ENCODE peak calls at places on chromosomes 3 and 15, in seven cellular contexts. R is colonic mucosa, I is body of pancreas, L is psoas muscle, P is dorsolateral prefrontal cortex, G is ovary, Y is sigmoid colon. O is an unnamed sample.

GRCh38 chr3:124298951-124299350 is 307.0 kb upstream of the ROPN1 start:
- DNase-seq in R (no peak), I (no peak), L (no peak), P (no peak), G (no peak), Y (no peak), O (no peak)

GRCh38 chr3:111473550-111473949 is 68.4 kb upstream of the CD96 start:
- DNase-seq in R (no peak), I (no peak), L (no peak), P (no peak), G (no peak), Y (no peak), O (no peak)

GRCh38 chr3:66486646-66487045 is 14.2 kb downstream of the LRIG1 start:
- DNase-seq in R (no peak), I (no peak), L (no peak), P (no peak), G (no peak), Y (no peak), O (no peak)

GRCh38 chr3:82044918-82045715 is 283.7 kb upstream of the GBE1 start:
- DNase-seq in R (no peak), I (no peak), L (no peak), P (no peak), G (no peak), Y (no peak), O (no peak)

GRCh38 chr3:41200669-41201021 is 1.3 kb downstream of the CTNNB1 start:
- DNase-seq in R (peak; percentile 41), I (no peak), L (no peak), P (no peak), G (no peak), Y (no peak), O (no peak)

GRCh38 chr3:41158947-41159346 is 40.4 kb upstream of the CTNNB1 start:
- DNase-seq in R (peak; percentile 72), I (peak; percentile 27), L (no peak), P (no peak), G (no peak), Y (no peak), O (peak; percentile 12)

GRCh38 chr3:184172681-184173373 is 1.8 kb upstream of the AP2M1 start:
- DNase-seq in R (no peak), I (no peak), L (no peak), P (no peak), G (no peak), Y (no peak), O (no peak)

GRCh38 chr3:66037330-66037985 is 1.3 kb downstream of the MAGI1 start:
- DNase-seq in R (peak; percentile 60), I (peak; percentile 73), L (peak; percentile 28), P (peak; percentile 57), G (peak; percentile 52), Y (peak; percentile 71), O (peak; percentile 77)

GRCh38 chr3:148861277-148861869 is 3.7 kb upstream of the CPA3 start:
- DNase-seq in R (no peak), I (no peak), L (no peak), P (no peak), G (no peak), Y (no peak), O (no peak)

GRCh38 chr3:44323341-44323955 is 15.1 kb upstream of the TCAIM start:
- DNase-seq in R (peak; percentile 73), I (peak; percentile 78), L (peak; percentile 42), P (peak; percentile 62), G (peak; percentile 80), Y (peak; percentile 80), O (no peak)

GRCh38 chr3:18194431-18194830 is 230.7 kb downstream of the SATB1 start:
- DNase-seq in R (no peak), I (no peak), L (no peak), P (no peak), G (no peak), Y (no peak), O (no peak)

GRCh38 chr15:43376017-43376705 is 5.3 kb downstream of the TUBGCP4 start:
- DNase-seq in R (peak; percentile 27), I (peak; percentile 25), L (no peak), P (no peak), G (no peak), Y (no peak), O (no peak)

GRCh38 chr3:69509288-69509687 is 123.4 kb upstream of the FRMD4B start:
- DNase-seq in R (no peak), I (no peak), L (no peak), P (no peak), G (no peak), Y (no peak), O (no peak)

GRCh38 chr3:42589382-42590109 is 1.1 kb upstream of the SS18L2 start:
- DNase-seq in R (no peak), I (peak; percentile 12), L (no peak), P (no peak), G (no peak), Y (no peak), O (no peak)
- H3K4me3 ChIP-seq in R (peak overlapping the region; percentile 75), I (no peak overlapping the region), L (peak overlapping the region; percentile 82), P (peak overlapping the region; percentile 81), G (no peak overlapping the region), Y (no peak overlapping the region), O (peak overlapping the region; percentile 73)

GRCh38 chr3:114462750-114463149 is 168.9 kb downstream of the TIGIT start:
- DNase-seq in R (no peak), I (no peak), L (peak; percentile 37), P (no peak), G (no peak), Y (peak; percentile 51), O (no peak)

GRCh38 chr3:114466251-114466650 is 172.4 kb downstream of the TIGIT start:
- DNase-seq in R (no peak), I (no peak), L (no peak), P (no peak), G (no peak), Y (no peak), O (no peak)

GRCh38 chr3:114469070-114469469 is 175.2 kb downstream of the TIGIT start:
- DNase-seq in R (no peak), I (no peak), L (no peak), P (no peak), G (no peak), Y (no peak), O (no peak)

GRCh38 chr3:114464548-114464947 is 170.7 kb downstream of the TIGIT start:
- DNase-seq in R (no peak), I (no peak), L (no peak), P (no peak), G (no peak), Y (no peak), O (no peak)

DNA sequence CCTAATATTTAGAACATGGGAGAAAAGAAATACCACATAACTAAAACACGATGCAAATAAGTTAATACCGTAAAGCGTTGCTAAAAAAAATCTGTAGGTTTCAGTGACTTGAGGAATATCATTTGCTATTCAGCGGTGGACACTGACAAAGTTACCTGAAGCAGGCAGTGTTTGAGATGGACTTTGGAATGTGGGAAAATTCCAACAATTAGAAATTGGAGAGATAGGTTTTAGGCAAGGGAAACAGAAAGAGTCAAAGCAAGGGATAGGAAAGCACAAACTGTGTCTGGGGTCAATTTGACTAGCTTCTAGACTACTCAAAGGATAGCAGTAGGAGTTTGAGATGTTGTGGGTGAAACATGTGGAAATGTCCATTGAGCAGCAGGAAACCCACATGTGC is 173.0 kb downstream of the TIGIT start:
- DNase-seq in R (no peak), I (no peak), L (no peak), P (no peak), G (no peak), Y (no peak), O (no peak)
- H3K27ac ChIP-seq in R (no peak overlapping the region), I (no peak overlapping the region), L (no peak overlapping the region), P (no peak overlapping the region), G (no peak overlapping the region), Y (no peak overlapping the region), O (no peak overlapping the region)

DNA sequence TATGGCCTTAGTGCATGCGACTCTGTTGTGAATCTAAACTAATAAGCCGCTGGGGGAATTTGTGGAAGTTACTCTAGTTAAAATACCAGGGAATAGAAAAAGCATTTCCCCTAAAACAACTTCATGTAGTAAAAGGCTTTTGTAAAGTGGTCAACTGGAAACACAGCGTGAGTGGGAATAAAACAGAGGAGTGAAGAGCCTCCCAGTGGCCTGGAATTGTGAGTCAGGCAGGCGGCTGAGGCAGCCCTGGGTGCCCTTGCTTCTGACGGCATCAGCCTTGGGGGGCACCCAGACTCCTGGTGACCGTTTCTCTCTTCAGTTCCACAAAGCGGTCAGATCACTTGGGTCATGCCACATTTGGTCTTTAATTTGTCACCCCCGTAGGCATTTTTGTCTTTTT is 108.4 kb downstream of the GHSR start:
- DNase-seq in R (no peak), I (no peak), L (no peak), P (no peak), G (no peak), Y (no peak), O (no peak)
- TF ChIP-seq CTCF in R (no peak), I (no peak), L (no peak), P (peak; percentile 14), G (no peak), Y (no peak), O (no peak)

DNA sequence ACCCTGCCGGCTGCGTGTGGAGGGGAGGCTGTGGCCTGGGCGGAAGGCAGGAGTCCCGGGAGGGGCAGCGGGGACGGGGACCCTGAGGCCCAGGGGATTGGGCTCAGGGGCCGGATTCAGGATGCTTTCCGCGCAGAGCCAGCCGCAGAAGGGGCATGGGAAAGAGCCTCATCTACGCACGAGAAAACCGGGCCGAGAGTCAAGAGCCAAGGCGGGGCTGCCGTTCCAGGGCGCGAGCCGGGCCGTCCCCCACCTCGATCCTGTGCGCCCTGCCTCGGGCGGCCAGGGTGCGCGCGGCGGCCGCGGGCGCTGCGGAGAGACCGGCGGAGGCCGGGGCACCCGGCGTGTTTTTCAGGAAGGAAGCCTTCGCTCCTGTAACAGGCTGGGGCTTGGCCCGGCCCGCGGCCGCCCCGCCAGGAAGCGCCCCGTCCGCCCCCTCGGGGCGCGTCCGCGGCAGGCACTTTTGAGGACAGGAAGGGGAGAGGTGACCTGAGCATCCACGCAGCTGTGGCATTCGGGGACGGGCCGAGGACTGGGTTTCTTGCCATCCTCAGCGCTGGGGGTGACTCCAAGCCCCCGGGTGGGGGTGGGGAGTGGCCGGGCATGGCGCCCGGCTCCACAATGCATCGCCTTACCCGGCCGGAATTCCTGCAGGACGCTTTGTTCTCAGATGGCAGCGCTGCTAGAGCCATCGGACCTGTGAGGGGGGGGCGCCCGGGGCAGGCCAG is 62.3 kb upstream of the GATA2 start:
- DNase-seq in R (no peak), I (peak; percentile 28), L (peak; percentile 57), P (no peak), G (peak; percentile 44), Y (peak; percentile 68), O (no peak)
- H3K4me3 ChIP-seq in R (no peak overlapping the region), I (no peak overlapping the region), L (no peak overlapping the region), P (peak overlapping the region; percentile 33), G (no peak overlapping the region), Y (no peak overlapping the region), O (peak overlapping the region; percentile 34)

DNA sequence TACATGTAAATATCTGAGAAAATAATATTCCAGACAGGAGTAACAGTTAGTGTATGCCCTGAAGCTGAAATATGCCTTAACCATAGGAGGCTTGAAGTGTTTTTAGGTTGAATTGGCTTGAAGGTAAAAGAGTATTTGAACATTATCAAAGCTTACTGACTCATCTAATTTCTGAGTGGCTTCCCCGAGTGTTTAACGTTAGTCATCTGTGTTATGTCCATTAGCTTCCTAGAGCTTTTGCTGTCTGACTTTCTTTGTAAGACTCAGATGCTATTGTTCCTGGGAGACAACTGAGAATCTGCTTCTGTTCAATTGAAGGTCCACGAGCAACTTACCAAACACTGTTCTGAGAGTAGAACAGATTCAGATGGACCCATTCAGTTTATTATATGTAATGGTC is 656.8 kb upstream of the NECTIN3 start:
- DNase-seq in R (no peak), I (no peak), L (no peak), P (no peak), G (no peak), Y (no peak), O (no peak)
- H3K27ac ChIP-seq in R (no peak overlapping the region), I (no peak overlapping the region), L (no peak overlapping the region), P (no peak overlapping the region), G (peak overlapping the region; percentile 20), Y (no peak overlapping the region), O (peak overlapping the region; percentile 60)

GRCh38 chr3:24683511-24684384 is 189.1 kb upstream of the THRB start:
- DNase-seq in R (peak; percentile 24), I (peak; percentile 21), L (no peak), P (no peak), G (peak; percentile 21), Y (no peak), O (no peak)
- TF ChIP-seq CTCF in R (peak; percentile 52), I (peak; percentile 49), L (peak; percentile 69), P (peak; percentile 87), G (peak; percentile 21), Y (peak; percentile 57), O (peak; percentile 13)

O was measured in coronary artery.